ENCODE peak calls at places on chromosome 10, in four cellular contexts. O, B, D and H are unnamed samples.

GRCh38 chr10:58157076-58157766 is 110.5 kb downstream of the IPMK start:
- DNase-seq in O (no peak), B (no peak), D (no peak), H (no peak)

GRCh38 chr10:3467052-3467906 is 294.7 kb upstream of the PITRM1 start:
- DNase-seq in O (no peak), D (no peak), B (peak; percentile 83), H (no peak)

GRCh38 chr10:84293574-84294016 is 34.8 kb upstream of the CCSER2 start:
- DNase-seq in D (no peak), B (no peak), O (peak; percentile 63), H (peak; percentile 36)

GRCh38 chr10:77463967-77464745 is 173.5 kb downstream of the KCNMA1 start:
- DNase-seq in D (no peak), B (no peak), O (no peak), H (no peak)

GRCh38 chr10:94125856-94126255 is 132.1 kb downstream of the PLCE1 start:
- DNase-seq in B (no peak), O (no peak), D (no peak), H (no peak)

GRCh38 chr10:73814896-73815718 is 3.7 kb upstream of the NDST2 start:
- DNase-seq in O (peak; percentile 38), D (no peak), B (peak; percentile 29), H (no peak)

GRCh38 chr10:76675951-76676587 is 961.5 kb downstream of the KCNMA1 start:
- DNase-seq in B (no peak), D (no peak), O (no peak), H (no peak)

GRCh38 chr10:3514691-3515090 is 270.3 kb downstream of the KLF6 start:
- DNase-seq in D (no peak), B (no peak), O (no peak), H (no peak)

GRCh38 chr10:17386616-17387075 is 67.7 kb downstream of the ST8SIA6 start:
- DNase-seq in D (no peak), B (peak; percentile 74), O (no peak), H (no peak)

GRCh38 chr10:11516419-11516721 is 95.1 kb downstream of the USP6NL start:
- DNase-seq in O (no peak), D (no peak), B (no peak), H (no peak)

GRCh38 chr10:113891476-113891875 is 37.0 kb downstream of the NHLRC2 start:
- DNase-seq in O (no peak), B (peak; percentile 17), D (no peak), H (no peak)

GRCh38 chr10:62047240-62047897 is 145.9 kb downstream of the ARID5B start:
- DNase-seq in O (peak; percentile 3), B (no peak), D (no peak), H (no peak)

GRCh38 chr10:127612-128432 is 7.4 kb upstream of the ZMYND11 start:
- DNase-seq in O (no peak), D (peak; percentile 25), B (no peak), H (peak; percentile 23)

GRCh38 chr10:62231371-62231770 is 37.3 kb downstream of the RTKN2 start:
- DNase-seq in B (no peak), O (no peak), D (no peak), H (no peak)

GRCh38 chr10:69807122-69807521 is 5.4 kb downstream of the COL13A1 start:
- DNase-seq in O (no peak), B (no peak), D (no peak), H (no peak)